ENCODE peak calls at places on chromosomes 4 and X, in nine cellular contexts. G, W, A, R, V, O, H, F and Z are unnamed samples.
A peak's percentile ranks its signal among the peaks of the same experiment; 100 is the strongest.

GRCh38 chrX:101595739-101596419 is 21.9 kb downstream of the ARMCX6 start:
- DNase-seq in G (peak; percentile 54), W (no peak), A (no peak), R (no peak), V (no peak), O (peak; percentile 48), H (no peak), F (peak; percentile 83), Z (no peak)

GRCh38 chr4:46931981-46932380 is 22.9 kb upstream of the COX7B2 start:
- DNase-seq in G (peak; percentile 27), W (no peak), A (peak; percentile 44), R (no peak), V (no peak), O (peak; percentile 29), H (peak; percentile 49), F (peak; percentile 76), Z (no peak)

GRCh38 chr4:147793569-147793968 is 61.7 kb downstream of the ARHGAP10 start:
- DNase-seq in G (no peak), W (no peak), A (no peak), R (no peak), V (no peak), O (no peak), H (no peak), F (peak; percentile 25), Z (no peak)

GRCh38 chrX:130393451-130394074 is 8.1 kb upstream of the GPR119 start:
- DNase-seq in G (peak; percentile 59), W (no peak), A (peak; percentile 57), R (peak; percentile 25), V (peak; percentile 71), O (peak; percentile 25), H (peak; percentile 67), F (peak; percentile 50), Z (no peak)

GRCh38 chr4:14294611-14295010 is 667.1 kb upstream of the BOD1L1 start:
- DNase-seq in G (no peak), W (no peak), A (no peak), R (no peak), V (no peak), O (no peak), H (no peak), F (peak; percentile 46), Z (no peak)

GRCh38 chrX:22323541-22323940 is 50.8 kb downstream of the CBLL2 start:
- DNase-seq in G (no peak), W (no peak), A (no peak), R (no peak), V (no peak), O (no peak), H (no peak), F (peak; percentile 75), Z (no peak)

GRCh38 chrX:70313503-70313902 is 23.6 kb downstream of the KIF4A start:
- DNase-seq in G (no peak), W (no peak), A (no peak), R (no peak), V (no peak), O (no peak), H (no peak), F (peak; percentile 9), Z (no peak)

GRCh38 chr4:142307857-142308256 is 538.2 kb downstream of the INPP4B start:
- DNase-seq in G (no peak), W (no peak), A (no peak), R (no peak), V (no peak), O (peak; percentile 27), H (no peak), F (no peak), Z (no peak)

GRCh38 chrX:123648028-123648810 is 84.6 kb downstream of the THOC2 start:
- DNase-seq in G (peak; percentile 24), W (no peak), A (no peak), R (no peak), V (no peak), O (peak; percentile 56), H (no peak), F (peak; percentile 71), Z (peak; percentile 9)

GRCh38 chr4:65668201-65669007 is 1.9 kb downstream of the EPHA5 start:
- DNase-seq in G (no peak), W (peak; percentile 24), A (peak; percentile 31), R (peak; percentile 25), V (peak; percentile 58), O (no peak), H (peak; percentile 58), F (no peak), Z (no peak)

GRCh38 chrX:130170752-130171445 is 863 bp upstream of the RAB33A start:
- DNase-seq in G (peak; percentile 72), W (peak; percentile 27), A (peak; percentile 66), R (peak; percentile 34), V (no peak), O (peak; percentile 35), H (peak; percentile 92), F (no peak), Z (no peak)

GRCh38 chr4:86592553-86593249 is 1.4 kb upstream of the PTPN13 start:
- DNase-seq in G (no peak), W (no peak), A (no peak), R (no peak), V (no peak), O (no peak), H (no peak), F (no peak), Z (no peak)

GRCh38 chrX:106457802-106458201 is 154.0 kb upstream of the RADX start:
- DNase-seq in G (no peak), W (no peak), A (no peak), R (no peak), V (no peak), O (no peak), H (no peak), F (no peak), Z (no peak)

DNA sequence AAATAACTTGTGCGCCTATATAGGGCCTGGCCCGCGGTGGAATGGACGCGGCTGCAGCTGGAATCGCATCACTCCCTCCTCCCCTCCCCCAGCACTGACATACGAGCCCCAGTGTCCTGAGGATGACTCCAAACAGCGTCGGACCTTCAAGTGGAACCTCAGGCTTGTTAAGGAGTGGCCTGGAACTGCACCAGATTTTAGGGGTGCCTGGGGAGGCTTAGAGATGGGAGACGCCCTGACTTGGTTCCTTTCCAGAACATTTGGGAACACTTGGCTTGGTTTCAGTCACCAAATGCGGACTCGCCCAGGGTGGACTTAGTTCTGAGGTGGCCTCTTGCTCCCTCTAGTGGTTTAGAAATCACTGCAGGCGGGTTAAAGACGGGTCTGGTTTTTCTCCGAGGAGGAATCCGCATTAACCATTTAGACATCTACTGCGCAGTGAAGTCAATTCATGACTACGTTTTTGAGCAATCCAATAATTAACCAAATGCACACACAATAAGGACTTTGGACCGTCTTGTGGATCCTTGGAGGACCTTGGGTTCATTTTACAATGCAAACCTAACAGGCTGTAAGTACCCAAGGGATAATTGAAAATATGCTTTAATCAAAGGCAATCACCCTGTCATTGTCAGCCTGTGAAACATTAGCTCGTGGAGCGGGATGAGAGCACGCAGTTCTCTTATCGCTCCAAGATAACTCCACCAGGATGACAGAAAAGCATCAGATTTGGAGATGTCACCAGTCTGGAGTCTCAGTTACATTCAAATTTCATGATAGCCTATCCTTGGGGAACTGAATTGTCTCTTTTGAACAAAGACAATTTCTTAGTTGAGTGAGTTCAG is 11.2 kb upstream of the PDGFRA start:
- DNase-seq in G (peak; percentile 90), W (peak; percentile 85), A (peak; percentile 84), R (peak; percentile 78), V (peak; percentile 62), O (peak; percentile 79), H (peak; percentile 77), F (peak; percentile 96), Z (no peak)
- H3K4me3 ChIP-seq in G (peak overlapping the region; percentile 25), W (peak overlapping the region; percentile 21), A (peak overlapping the region; percentile 11), R (peak overlapping the region; percentile 24), V (no peak overlapping the region), O (peak overlapping the region; percentile 12), H (peak overlapping the region; percentile 61), F (peak overlapping the region; percentile 12), Z (peak overlapping the region; percentile 62)

GRCh38 chr4:185002784-185003183 is 15.5 kb upstream of the HELT start:
- DNase-seq in G (no peak), W (no peak), A (no peak), R (no peak), V (peak; percentile 30), O (no peak), H (no peak), F (no peak), Z (no peak)

GRCh38 chr4:185003596-185004351 is 14.5 kb upstream of the HELT start:
- DNase-seq in G (no peak), W (no peak), A (no peak), R (no peak), V (no peak), O (no peak), H (no peak), F (no peak), Z (no peak)

GRCh38 chr4:185005209-185005819 is 13.0 kb upstream of the HELT start:
- DNase-seq in G (peak; percentile 59), W (peak; percentile 78), A (peak; percentile 90), R (peak; percentile 81), V (peak; percentile 91), O (peak; percentile 86), H (peak; percentile 80), F (peak; percentile 77), Z (no peak)

GRCh38 chr4:185004562-185005208 is 13.6 kb upstream of the HELT start:
- DNase-seq in G (no peak), W (no peak), A (no peak), R (peak; percentile 47), V (peak; percentile 76), O (peak; percentile 23), H (peak; percentile 23), F (no peak), Z (no peak)
- H3K4me3 ChIP-seq in G (no peak overlapping the region), W (no peak overlapping the region), A (no peak overlapping the region), R (no peak overlapping the region), V (peak overlapping the region; percentile 23), O (peak overlapping the region; percentile 10), H (peak overlapping the region; percentile 57), F (no peak overlapping the region), Z (peak overlapping the region; percentile 15)

GRCh38 chr4:69056921-69057562 is 39.2 kb upstream of the UGT2B7 start:
- DNase-seq in G (no peak), W (no peak), A (no peak), R (no peak), V (no peak), O (no peak), H (no peak), F (no peak), Z (no peak)
- H3K4me3 ChIP-seq in G (no peak overlapping the region), W (no peak overlapping the region), A (no peak overlapping the region), R (no peak overlapping the region), V (peak overlapping the region; percentile 27), O (no peak overlapping the region), H (no peak overlapping the region), F (no peak overlapping the region), Z (no peak overlapping the region)

GRCh38 chr4:73451978-73452747 is 16.1 kb downstream of the AFP start:
- DNase-seq in G (no peak), W (no peak), A (peak; percentile 6), R (no peak), V (no peak), O (no peak), H (no peak), F (no peak), Z (no peak)

GRCh38 chr4:73451404-73451803 is 15.4 kb downstream of the AFP start:
- DNase-seq in G (no peak), W (no peak), A (peak; percentile 10), R (no peak), V (no peak), O (no peak), H (no peak), F (peak; percentile 56), Z (no peak)

GRCh38 chr4:73452953-73453700 is 17.1 kb downstream of the AFP start:
- DNase-seq in G (peak; percentile 94), W (no peak), A (no peak), R (no peak), V (no peak), O (peak; percentile 51), H (no peak), F (no peak), Z (no peak)

GRCh38 chr4:73454920-73455319 is 18.9 kb downstream of the AFP start:
- DNase-seq in G (no peak), W (no peak), A (no peak), R (no peak), V (no peak), O (no peak), H (no peak), F (no peak), Z (no peak)

GRCh38 chr4:73453701-73454005 is 17.6 kb downstream of the AFP start:
- DNase-seq in G (no peak), W (no peak), A (no peak), R (no peak), V (no peak), O (no peak), H (no peak), F (no peak), Z (no peak)
- H3K4me3 ChIP-seq in G (no peak overlapping the region), W (no peak overlapping the region), A (no peak overlapping the region), R (no peak overlapping the region), V (no peak overlapping the region), O (no peak overlapping the region), H (no peak overlapping the region), F (no peak overlapping the region), Z (no peak overlapping the region)